ENCODE peak calls at places on chromosomes 5 and 9, in seven cellular contexts. One of them, this sample, is unnamed.

GRCh38 chr5:44402084-44402483 is 12.9 kb upstream of the FGF10 start:
- DNase-seq in cardiac fibroblast: no peak
- DNase-seq in tibial nerve: no peak
- DNase-seq in GM12878: no peak
- DNase-seq in adrenal gland: no peak
- DNase-seq in fibroblast of mammary gland: no peak
- DNase-seq in lower leg skin: no peak
- DNase-seq in this sample: no peak

GRCh38 chr9:128493424-128493823 is 11.1 kb upstream of the GLE1 start:
- DNase-seq in GM12878: no peak
- DNase-seq in cardiac fibroblast: no peak
- DNase-seq in fibroblast of mammary gland: no peak
- DNase-seq in lower leg skin: no peak
- DNase-seq in adrenal gland: no peak
- DNase-seq in tibial nerve: no peak
- DNase-seq in this sample: no peak

GRCh38 chr9:13863112-13863511 is 450.8 kb downstream of the NFIB start:
- DNase-seq in fibroblast of mammary gland: peak; percentile 49
- DNase-seq in tibial nerve: peak; percentile 21
- DNase-seq in lower leg skin: no peak
- DNase-seq in GM12878: no peak
- DNase-seq in adrenal gland: peak; percentile 21
- DNase-seq in cardiac fibroblast: no peak
- DNase-seq in this sample: no peak

GRCh38 chr5:1663186-1663585 is 136.5 kb downstream of the MRPL36 start:
- DNase-seq in lower leg skin: peak; percentile 5
- DNase-seq in cardiac fibroblast: no peak
- DNase-seq in tibial nerve: no peak
- DNase-seq in fibroblast of mammary gland: no peak
- DNase-seq in adrenal gland: no peak
- DNase-seq in GM12878: no peak
- DNase-seq in this sample: no peak

GRCh38 chr5:135221696-135222095 is 177.3 kb downstream of the MACROH2A1 start:
- DNase-seq in fibroblast of mammary gland: no peak
- DNase-seq in lower leg skin: peak; percentile 16
- DNase-seq in tibial nerve: no peak
- DNase-seq in adrenal gland: no peak
- DNase-seq in cardiac fibroblast: no peak
- DNase-seq in GM12878: no peak
- DNase-seq in this sample: no peak

GRCh38 chr9:114805670-114806551 is at the start of gene TNFSF15:
- DNase-seq in fibroblast of mammary gland: no peak
- DNase-seq in tibial nerve: no peak
- DNase-seq in cardiac fibroblast: no peak
- DNase-seq in adrenal gland: peak; percentile 17
- DNase-seq in GM12878: peak; percentile 43
- DNase-seq in lower leg skin: no peak
- DNase-seq in this sample: peak; percentile 85

GRCh38 chr5:4487581-4487980 is 652.5 kb upstream of the ADAMTS16 start:
- DNase-seq in lower leg skin: no peak
- DNase-seq in tibial nerve: no peak
- DNase-seq in fibroblast of mammary gland: no peak
- DNase-seq in adrenal gland: no peak
- DNase-seq in GM12878: no peak
- DNase-seq in cardiac fibroblast: no peak
- DNase-seq in this sample: no peak

GRCh38 chr5:159503236-159503635 is 172.9 kb upstream of the IL12B start:
- DNase-seq in cardiac fibroblast: no peak
- DNase-seq in lower leg skin: no peak
- DNase-seq in fibroblast of mammary gland: no peak
- DNase-seq in adrenal gland: no peak
- DNase-seq in tibial nerve: no peak
- DNase-seq in GM12878: no peak
- DNase-seq in this sample: no peak

GRCh38 chr5:93582677-93583524 is at the start of gene NR2F1:
- DNase-seq in lower leg skin: no peak
- DNase-seq in GM12878: no peak
- DNase-seq in fibroblast of mammary gland: peak; percentile 100
- DNase-seq in adrenal gland: peak; percentile 95
- DNase-seq in tibial nerve: peak; percentile 81
- DNase-seq in cardiac fibroblast: peak; percentile 99
- DNase-seq in this sample: peak; percentile 54

GRCh38 chr5:169746147-169746694 is 109.1 kb downstream of the DOCK2 start:
- DNase-seq in lower leg skin: no peak
- DNase-seq in adrenal gland: no peak
- DNase-seq in tibial nerve: no peak
- DNase-seq in cardiac fibroblast: no peak
- DNase-seq in GM12878: peak; percentile 34
- DNase-seq in fibroblast of mammary gland: no peak
- DNase-seq in this sample: peak; percentile 18

GRCh38 chr9:116546711-116547581 is 140.2 kb upstream of the TRIM32 start:
- DNase-seq in fibroblast of mammary gland: peak; percentile 67
- DNase-seq in adrenal gland: no peak
- DNase-seq in GM12878: no peak
- DNase-seq in tibial nerve: no peak
- DNase-seq in cardiac fibroblast: peak; percentile 62
- DNase-seq in lower leg skin: no peak
- DNase-seq in this sample: peak; percentile 50

GRCh38 chr9:4424891-4425290 is 65.4 kb upstream of the SLC1A1 start:
- DNase-seq in GM12878: no peak
- DNase-seq in cardiac fibroblast: peak; percentile 36
- DNase-seq in adrenal gland: no peak
- DNase-seq in fibroblast of mammary gland: peak; percentile 35
- DNase-seq in tibial nerve: no peak
- DNase-seq in lower leg skin: no peak
- DNase-seq in this sample: no peak

GRCh38 chr5:177494356-177495195 is 2.8 kb downstream of the PDLIM7 start:
- DNase-seq in adrenal gland: peak; percentile 57
- DNase-seq in lower leg skin: no peak
- DNase-seq in fibroblast of mammary gland: peak; percentile 93
- DNase-seq in tibial nerve: no peak
- DNase-seq in cardiac fibroblast: peak; percentile 97
- DNase-seq in GM12878: no peak
- DNase-seq in this sample: peak; percentile 86

GRCh38 chr5:77985247-77985646 is 209.1 kb upstream of the TBCA start:
- DNase-seq in cardiac fibroblast: no peak
- DNase-seq in adrenal gland: no peak
- DNase-seq in lower leg skin: no peak
- DNase-seq in tibial nerve: no peak
- DNase-seq in GM12878: no peak
- DNase-seq in fibroblast of mammary gland: no peak
- DNase-seq in this sample: no peak

GRCh38 chr9:114803886-114804285 is 2.0 kb downstream of the TNFSF15 start:
- DNase-seq in adrenal gland: no peak
- DNase-seq in tibial nerve: no peak
- DNase-seq in cardiac fibroblast: peak; percentile 36
- DNase-seq in lower leg skin: no peak
- DNase-seq in GM12878: no peak
- DNase-seq in fibroblast of mammary gland: no peak
- DNase-seq in this sample: no peak

GRCh38 chr5:83562817-83563557 is 91.4 kb downstream of the VCAN start:
- DNase-seq in cardiac fibroblast: peak; percentile 55
- DNase-seq in fibroblast of mammary gland: peak; percentile 64
- DNase-seq in adrenal gland: no peak
- DNase-seq in lower leg skin: peak; percentile 21
- DNase-seq in GM12878: no peak
- DNase-seq in tibial nerve: no peak
- DNase-seq in this sample: no peak

GRCh38 chr5:90473321-90474234 is 993 bp downstream of the MBLAC2 start:
- DNase-seq in lower leg skin: peak; percentile 34
- DNase-seq in tibial nerve: peak; percentile 13
- DNase-seq in adrenal gland: peak; percentile 53
- DNase-seq in GM12878: no peak
- DNase-seq in fibroblast of mammary gland: peak; percentile 28
- DNase-seq in cardiac fibroblast: peak; percentile 50
- DNase-seq in this sample: peak; percentile 41

GRCh38 chr9:79656127-79656526 is 84.4 kb downstream of the TLE4 start:
- DNase-seq in tibial nerve: no peak
- DNase-seq in cardiac fibroblast: no peak
- DNase-seq in lower leg skin: no peak
- DNase-seq in GM12878: no peak
- DNase-seq in adrenal gland: no peak
- DNase-seq in fibroblast of mammary gland: no peak
- DNase-seq in this sample: no peak

GRCh38 chr5:56088967-56089829 is 94.4 kb upstream of the IL6ST start:
- DNase-seq in GM12878: peak; percentile 74
- DNase-seq in fibroblast of mammary gland: peak; percentile 96
- DNase-seq in lower leg skin: no peak
- DNase-seq in cardiac fibroblast: peak; percentile 61
- DNase-seq in adrenal gland: no peak
- DNase-seq in tibial nerve: no peak
- DNase-seq in this sample: peak; percentile 64

GRCh38 chr5:113214026-113214425 is 220.8 kb downstream of the TSSK1B start:
- DNase-seq in adrenal gland: no peak
- DNase-seq in fibroblast of mammary gland: no peak
- DNase-seq in tibial nerve: no peak
- DNase-seq in cardiac fibroblast: no peak
- DNase-seq in GM12878: no peak
- DNase-seq in lower leg skin: no peak
- DNase-seq in this sample: no peak
- H3K4me3 ChIP-seq in adrenal gland: no peak overlapping the region
- H3K4me3 ChIP-seq in fibroblast of mammary gland: no peak overlapping the region
- H3K4me3 ChIP-seq in tibial nerve: no peak overlapping the region
- H3K4me3 ChIP-seq in cardiac fibroblast: no peak overlapping the region
- H3K4me3 ChIP-seq in GM12878: no peak overlapping the region
- H3K4me3 ChIP-seq in lower leg skin: no peak overlapping the region
- H3K4me3 ChIP-seq in this sample: no peak overlapping the region

DNA sequence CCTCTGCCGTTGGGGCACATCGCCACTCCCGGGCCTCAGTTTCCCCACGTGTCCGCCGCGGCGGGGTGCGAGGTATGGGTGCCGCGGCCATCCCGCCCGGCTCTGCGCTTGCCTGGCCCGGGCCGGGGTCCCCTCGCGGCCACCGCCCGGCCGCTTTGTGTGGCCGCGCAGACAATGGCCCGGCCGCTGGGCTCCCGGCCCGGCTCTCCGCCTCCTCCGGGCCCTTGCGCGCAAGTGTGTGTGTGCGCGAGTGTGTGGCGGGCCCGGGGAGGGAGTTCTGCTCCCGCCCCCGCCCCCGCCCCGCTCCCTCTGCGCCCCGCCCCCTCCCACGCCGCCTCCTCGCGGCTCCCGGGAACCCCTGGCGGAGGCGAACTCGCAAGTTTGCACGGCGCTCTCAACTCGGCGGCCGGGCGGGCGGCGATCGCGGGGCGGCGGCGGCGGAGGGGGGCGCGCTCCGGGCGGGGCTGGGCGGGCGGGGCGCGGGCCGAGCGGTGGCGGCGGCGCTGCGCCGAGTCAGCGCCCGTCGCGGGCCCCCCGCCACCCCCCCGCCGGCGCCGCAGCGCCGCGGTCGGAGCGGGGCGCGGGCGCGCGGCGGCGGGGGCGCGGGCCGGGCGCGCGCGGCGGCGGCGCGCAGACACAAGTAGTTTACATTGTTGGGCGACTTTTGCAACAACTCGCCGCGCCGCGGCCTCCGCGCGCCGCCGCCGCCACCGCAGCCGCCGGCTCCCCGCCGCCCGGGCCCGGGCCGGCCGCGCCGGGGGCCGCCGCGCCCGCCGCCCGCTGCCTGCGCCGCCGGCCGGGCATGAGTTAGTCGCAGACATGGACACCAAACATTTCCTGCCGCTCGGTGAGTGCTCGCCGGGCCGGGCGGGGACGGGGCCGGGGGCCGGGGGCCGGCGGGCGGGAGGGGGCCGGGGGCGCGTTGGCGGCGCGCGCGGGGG is at the start of gene RXRA:
- DNase-seq in lower leg skin: peak; percentile 69
- DNase-seq in adrenal gland: peak; percentile 89
- DNase-seq in tibial nerve: peak; percentile 73
- DNase-seq in GM12878: no peak
- DNase-seq in cardiac fibroblast: peak; percentile 76
- DNase-seq in fibroblast of mammary gland: peak; percentile 72
- DNase-seq in this sample: peak; percentile 88
- TF ChIP-seq CTCF in lower leg skin: no peak
- TF ChIP-seq CTCF in adrenal gland: no peak
- TF ChIP-seq CTCF in tibial nerve: no peak
- TF ChIP-seq CTCF in GM12878: no peak
- TF ChIP-seq CTCF in cardiac fibroblast: no peak
- TF ChIP-seq CTCF in fibroblast of mammary gland: no peak
- TF ChIP-seq CTCF in this sample: peak; percentile 22

GRCh38 chr5:174533127-174533453 is 191.3 kb upstream of the MSX2 start:
- DNase-seq in tibial nerve: no peak
- DNase-seq in fibroblast of mammary gland: no peak
- DNase-seq in cardiac fibroblast: peak; percentile 3
- DNase-seq in GM12878: no peak
- DNase-seq in lower leg skin: no peak
- DNase-seq in adrenal gland: no peak
- DNase-seq in this sample: peak; percentile 12
- H3K4me3 ChIP-seq in tibial nerve: no peak overlapping the region
- H3K4me3 ChIP-seq in fibroblast of mammary gland: no peak overlapping the region
- H3K4me3 ChIP-seq in cardiac fibroblast: no peak overlapping the region
- H3K4me3 ChIP-seq in GM12878: no peak overlapping the region
- H3K4me3 ChIP-seq in lower leg skin: no peak overlapping the region
- H3K4me3 ChIP-seq in adrenal gland: no peak overlapping the region
- H3K4me3 ChIP-seq in this sample: no peak overlapping the region

GRCh38 chr9:35510366-35510744 is 20.4 kb downstream of the RUSC2 start:
- DNase-seq in GM12878: no peak
- DNase-seq in tibial nerve: no peak
- DNase-seq in cardiac fibroblast: no peak
- DNase-seq in fibroblast of mammary gland: no peak
- DNase-seq in adrenal gland: no peak
- DNase-seq in lower leg skin: no peak
- DNase-seq in this sample: no peak

GRCh38 chr9:35508069-35508468 is 18.2 kb downstream of the RUSC2 start:
- DNase-seq in GM12878: no peak
- DNase-seq in lower leg skin: no peak
- DNase-seq in cardiac fibroblast: peak; percentile 30
- DNase-seq in fibroblast of mammary gland: no peak
- DNase-seq in adrenal gland: no peak
- DNase-seq in tibial nerve: no peak
- DNase-seq in this sample: no peak

GRCh38 chr9:35506359-35506758 is 16.4 kb downstream of the RUSC2 start:
- DNase-seq in fibroblast of mammary gland: no peak
- DNase-seq in GM12878: no peak
- DNase-seq in lower leg skin: no peak
- DNase-seq in cardiac fibroblast: no peak
- DNase-seq in adrenal gland: no peak
- DNase-seq in tibial nerve: no peak
- DNase-seq in this sample: no peak

GRCh38 chr9:35511453-35511852 is 21.5 kb downstream of the RUSC2 start:
- DNase-seq in adrenal gland: no peak
- DNase-seq in cardiac fibroblast: no peak
- DNase-seq in tibial nerve: no peak
- DNase-seq in GM12878: no peak
- DNase-seq in lower leg skin: no peak
- DNase-seq in fibroblast of mammary gland: no peak
- DNase-seq in this sample: no peak

DNA sequence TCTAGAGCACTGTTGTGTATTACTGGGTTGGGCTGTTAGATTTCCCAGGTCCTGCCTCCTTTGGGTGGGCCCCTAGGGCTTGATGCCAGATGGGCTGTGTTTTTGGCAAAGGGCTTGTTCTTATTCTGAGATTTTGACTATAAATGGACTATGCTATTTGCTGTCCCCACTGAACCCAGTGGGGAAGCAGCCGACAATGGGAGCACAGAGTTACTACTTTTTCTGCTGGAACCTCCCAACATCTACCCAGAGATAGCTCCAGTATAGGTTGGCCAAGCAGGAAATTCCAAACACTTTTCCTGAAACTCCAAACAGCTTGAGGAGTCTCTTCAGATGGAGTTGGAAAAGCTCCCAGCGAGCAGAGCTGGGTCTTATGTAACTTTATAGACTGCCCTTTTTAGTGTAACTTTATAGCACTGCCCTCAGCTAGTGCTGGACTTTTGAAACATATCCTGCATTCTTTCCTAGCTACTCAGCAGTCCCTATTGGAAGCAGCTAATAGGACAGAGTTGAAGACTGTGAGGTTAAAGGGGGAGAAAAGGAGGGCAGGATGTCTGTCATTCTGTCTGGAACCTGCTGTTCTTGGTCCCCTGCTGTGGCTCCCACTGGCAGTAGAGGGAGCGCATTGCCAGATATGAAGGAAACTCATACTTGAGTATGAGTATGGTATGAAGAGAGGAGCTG is 21.0 kb downstream of the RUSC2 start:
- DNase-seq in fibroblast of mammary gland: peak; percentile 95
- DNase-seq in adrenal gland: peak; percentile 75
- DNase-seq in GM12878: no peak
- DNase-seq in tibial nerve: peak; percentile 72
- DNase-seq in cardiac fibroblast: peak; percentile 97
- DNase-seq in lower leg skin: peak; percentile 73
- DNase-seq in this sample: peak; percentile 61
- TF ChIP-seq CTCF in fibroblast of mammary gland: peak; percentile 31
- TF ChIP-seq CTCF in adrenal gland: peak; percentile 51
- TF ChIP-seq CTCF in GM12878: no peak
- TF ChIP-seq CTCF in tibial nerve: no peak
- TF ChIP-seq CTCF in cardiac fibroblast: peak; percentile 52
- TF ChIP-seq CTCF in lower leg skin: no peak
- TF ChIP-seq CTCF in this sample: peak; percentile 40

This sample was measured in epithelial cell of esophagus.